ENCODE peak calls at places on chromosome X, in eight cellular contexts. M is endothelial cell; D is ecto neural progenitor cell; I is NCI-H1105 treated with DMSO at 0.1 percent for 48 hours; R is activated naive CD4-positive, alpha-beta T cell treated with anti-CD3 and anti-CD28 coated beads for 36 hours; F is mammary epithelial cell; A is HuH-7.5; O is CD4-positive, alpha-beta memory T cell. Q is an unnamed sample.

GRCh38 chrX:1444896-1445480 is 7.7 kb downstream of the ASMTL start:
- DNase-seq in M (no peak), D (peak; percentile 14), I (no peak), R (no peak), F (no peak), A (no peak), O (no peak), Q (no peak)

GRCh38 chrX:110284159-110284558 is 33.7 kb downstream of the AMMECR1 start:
- DNase-seq in M (no peak), D (no peak), I (no peak), R (no peak), F (peak; percentile 79), A (no peak), O (no peak), Q (peak; percentile 44)

GRCh38 chrX:130738638-130739195 is 164.3 kb downstream of the ENOX2 start:
- DNase-seq in M (no peak), D (no peak), I (no peak), R (no peak), F (no peak), A (no peak), O (no peak), Q (no peak)

GRCh38 chrX:150692837-150693781 is at the start of gene MTMR1:
- DNase-seq in M (peak; percentile 23), D (peak; percentile 58), I (peak; percentile 42), R (peak; percentile 49), F (no peak), A (peak; percentile 32), O (peak; percentile 53), Q (peak; percentile 24)

GRCh38 chrX:94545722-94546121 is 871.7 kb downstream of the FAM133A start:
- DNase-seq in M (no peak), D (no peak), I (no peak), R (no peak), F (peak; percentile 65), A (no peak), O (no peak), Q (no peak)

GRCh38 chrX:53321216-53321942 is 40.0 kb upstream of the IQSEC2 start:
- DNase-seq in M (no peak), D (no peak), I (no peak), R (no peak), F (no peak), A (no peak), O (no peak), Q (no peak)

GRCh38 chrX:112642349-112642748 is 37.4 kb downstream of the LHFPL1 start:
- DNase-seq in M (peak; percentile 31), D (peak; percentile 59), I (peak; percentile 46), R (peak; percentile 42), F (peak; percentile 43), A (peak; percentile 2), O (peak; percentile 36), Q (peak; percentile 19)

GRCh38 chrX:150610446-150610845 is 42.0 kb downstream of the MTM1 start:
- DNase-seq in M (no peak), D (no peak), I (no peak), R (no peak), F (no peak), A (no peak), O (no peak), Q (no peak)

GRCh38 chrX:115650916-115651315 is 89.9 kb downstream of the PLS3 start:
- DNase-seq in M (peak; percentile 45), D (peak; percentile 64), I (peak; percentile 61), R (peak; percentile 35), F (peak; percentile 44), A (peak; percentile 4), O (no peak), Q (peak; percentile 4)

GRCh38 chrX:11887175-11887574 is 129.1 kb downstream of the MSL3 start:
- DNase-seq in M (no peak), D (no peak), I (no peak), R (no peak), F (no peak), A (no peak), O (no peak), Q (no peak)

GRCh38 chrX:51148848-51149247 is 183.8 kb upstream of the NUDT10 start:
- DNase-seq in M (peak; percentile 14), D (peak; percentile 51), I (no peak), R (peak; percentile 5), F (peak; percentile 12), A (no peak), O (no peak), Q (no peak)

GRCh38 chrX:45743081-45743533 is 542.4 kb upstream of the DIPK2B start:
- DNase-seq in M (no peak), D (no peak), I (no peak), R (no peak), F (peak; percentile 78), A (no peak), O (no peak), Q (peak; percentile 25)

GRCh38 chrX:136679581-136679980 is 31.6 kb downstream of the CD40LG start:
- DNase-seq in M (no peak), D (no peak), I (no peak), R (no peak), F (no peak), A (no peak), O (no peak), Q (no peak)

GRCh38 chrX:37380920-37381319 is 31.8 kb downstream of the PRRG1 start:
- DNase-seq in M (no peak), D (no peak), I (no peak), R (no peak), F (peak; percentile 77), A (no peak), O (no peak), Q (peak; percentile 42)

GRCh38 chrX:100591256-100592051 is 6.7 kb downstream of the TNMD start:
- DNase-seq in M (no peak), D (no peak), I (no peak), R (no peak), F (no peak), A (no peak), O (no peak), Q (no peak)

GRCh38 chrX:150983526-150984163 is 510 bp downstream of the HMGB3 start:
- DNase-seq in M (no peak), D (no peak), I (no peak), R (no peak), F (no peak), A (no peak), O (no peak), Q (no peak)

GRCh38 chrX:110132450-110133114 is 129.7 kb downstream of the TMEM164 start:
- DNase-seq in M (no peak), D (no peak), I (no peak), R (no peak), F (no peak), A (no peak), O (no peak), Q (no peak)

GRCh38 chrX:96791559-96791958 is 92.1 kb upstream of the RPA4 start:
- DNase-seq in M (no peak), D (no peak), I (no peak), R (no peak), F (peak; percentile 5), A (no peak), O (no peak), Q (no peak)

GRCh38 chrX:24396236-24396929 is 35.9 kb downstream of the SUPT20HL1 start:
- DNase-seq in M (no peak), D (no peak), I (peak; percentile 31), R (no peak), F (peak; percentile 60), A (no peak), O (no peak), Q (no peak)

GRCh38 chrX:107659768-107660167 is 31.5 kb downstream of the PRPS1 start:
- DNase-seq in M (peak; percentile 12), D (no peak), I (peak; percentile 50), R (peak; percentile 26), F (peak; percentile 27), A (no peak), O (peak; percentile 54), Q (peak; percentile 3)

GRCh38 chrX:29724316-29724715 is 491.0 kb upstream of the MAGEB2 start:
- DNase-seq in M (no peak), D (no peak), I (no peak), R (no peak), F (no peak), A (no peak), O (no peak), Q (no peak)

GRCh38 chrX:54786972-54787371 is 11.1 kb downstream of the ITIH6 start:
- DNase-seq in M (no peak), D (peak; percentile 34), I (no peak), R (peak; percentile 59), F (peak; percentile 19), A (peak; percentile 20), O (peak; percentile 41), Q (peak; percentile 18)

GRCh38 chrX:97858592-97858991 is 974.9 kb downstream of the RPA4 start:
- DNase-seq in M (no peak), D (no peak), I (no peak), R (no peak), F (no peak), A (no peak), O (no peak), Q (no peak)

GRCh38 chrX:105869676-105870075 is 47.3 kb downstream of the NRK start:
- DNase-seq in M (no peak), D (no peak), I (no peak), R (no peak), F (peak; percentile 6), A (no peak), O (no peak), Q (no peak)

GRCh38 chrX:142663330-142664095 is 362.2 kb upstream of the SPANXN4 start:
- DNase-seq in M (no peak), D (no peak), I (no peak), R (no peak), F (no peak), A (no peak), O (no peak), Q (no peak)

GRCh38 chrX:56787734-56788152 is 58.7 kb downstream of the NBDY start:
- DNase-seq in M (no peak), D (no peak), I (no peak), R (no peak), F (no peak), A (no peak), O (no peak), Q (no peak)

GRCh38 chrX:153671589-153672530 is 1.8 kb downstream of the PNCK start:
- DNase-seq in M (no peak), D (no peak), I (no peak), R (no peak), F (no peak), A (no peak), O (no peak), Q (no peak)

GRCh38 chrX:132810964-132811712 is 147.3 kb downstream of the HS6ST2 start:
- DNase-seq in M (no peak), D (no peak), I (no peak), R (no peak), F (no peak), A (no peak), O (no peak), Q (no peak)

GRCh38 chrX:39728025-39728424 is 369.7 kb downstream of the BCOR start:
- DNase-seq in M (no peak), D (no peak), I (no peak), R (no peak), F (no peak), A (no peak), O (no peak), Q (no peak)